ENCODE peak calls at places on chromosomes 3 and 15, in eight cellular contexts. N, K, B, V, R, T, L and Y are unnamed samples.

GRCh38 chr3:183711516-183711915 is 13.9 kb downstream of the YEATS2 start:
- DNase-seq in T (no peak), R (no peak), B (no peak), N (no peak), L (no peak), V (no peak), K (no peak), Y (no peak)

GRCh38 chr3:11908981-11909698 is 62.5 kb upstream of the TAMM41 start:
- DNase-seq in N (no peak), V (no peak), L (no peak), B (no peak), R (no peak), T (no peak), K (no peak), Y (no peak)

GRCh38 chr3:194073926-194074325 is 62.0 kb upstream of the HES1 start:
- DNase-seq in N (no peak), K (no peak), V (no peak), T (no peak), B (no peak), L (no peak), R (no peak), Y (no peak)

GRCh38 chr3:170050753-170051152 is 13.0 kb downstream of the GPR160 start:
- DNase-seq in N (no peak), R (no peak), B (no peak), T (no peak), V (no peak), L (no peak), K (no peak), Y (no peak)

GRCh38 chr3:46501702-46502101 is 3.9 kb downstream of the RTP3 start:
- DNase-seq in T (no peak), V (no peak), B (no peak), L (no peak), K (no peak), N (no peak), R (no peak), Y (no peak)

GRCh38 chr3:155555479-155556065 is 189.3 kb downstream of the PLCH1 start:
- DNase-seq in T (no peak), V (peak), N (no peak), B (no peak), R (peak), K (no peak), L (no peak), Y (no peak)

GRCh38 chr3:189419022-189419421 is 212.2 kb upstream of the TP63 start:
- DNase-seq in R (no peak), V (no peak), B (no peak), K (no peak), N (no peak), T (no peak), L (peak), Y (no peak)

GRCh38 chr15:81372571-81372970 is 1.4 kb downstream of the TMC3 start:
- DNase-seq in R (no peak), K (no peak), N (no peak), L (no peak), T (no peak), V (no peak), B (no peak), Y (no peak)

GRCh38 chr15:42007386-42007785 is 13.5 kb downstream of the PLA2G4E start:
- DNase-seq in B (no peak), N (no peak), R (no peak), T (no peak), V (no peak), K (no peak), L (no peak), Y (no peak)

GRCh38 chr15:77508541-77509505 is 88.1 kb downstream of the HMG20A start:
- DNase-seq in T (peak), N (peak), R (peak), K (no peak), L (no peak), V (no peak), B (no peak), Y (peak)

GRCh38 chr3:169558371-169558770 is 105.1 kb downstream of the MECOM start:
- DNase-seq in K (no peak), N (no peak), T (no peak), L (no peak), V (no peak), R (no peak), B (no peak), Y (no peak)

GRCh38 chr3:47057212-47057671 is 77.8 kb downstream of the NBEAL2 start:
- DNase-seq in T (no peak), N (peak), K (no peak), R (peak), B (no peak), V (no peak), L (no peak), Y (no peak)

GRCh38 chr15:101597360-101597928 is 54.7 kb downstream of the TM2D3 start:
- DNase-seq in V (no peak), K (no peak), R (no peak), B (no peak), N (no peak), L (no peak), T (no peak), Y (no peak)

GRCh38 chr15:88645171-88646087 is 6.6 kb downstream of the ISG20 start:
- DNase-seq in L (no peak), V (no peak), B (no peak), K (no peak), T (no peak), N (no peak), R (no peak), Y (no peak)

GRCh38 chr3:53426918-53427317 is 67.5 kb upstream of the CACNA1D start:
- DNase-seq in V (no peak), L (no peak), T (no peak), B (no peak), N (peak), R (no peak), K (no peak), Y (no peak)